ENCODE peak calls at places on chromosomes 3 and 15, in six cellular contexts. One of them, this sample, is unnamed.

GRCh38 chr15:79475312-79475711 is 43.2 kb downstream of the MINAR1 start:
- DNase-seq in tibial artery: no peak
- DNase-seq in NCI-H82: no peak
- DNase-seq in fibroblast of mammary gland: peak; percentile 74
- DNase-seq in activated CD4-positive, alpha-beta T cell treated with anti-CD3 and anti-CD28 coated beads, Interleukin-2, amount 10 ng/mL, durations not matched to agents 7 days and 5 days: no peak
- DNase-seq in GM12892: no peak
- DNase-seq in this sample: no peak

GRCh38 chr15:70049701-70050445 is 47.8 kb downstream of the TLE3 start:
- DNase-seq in NCI-H82: peak; percentile 33
- DNase-seq in activated CD4-positive, alpha-beta T cell treated with anti-CD3 and anti-CD28 coated beads, Interleukin-2, amount 10 ng/mL, durations not matched to agents 7 days and 5 days: no peak
- DNase-seq in fibroblast of mammary gland: no peak
- DNase-seq in tibial artery: peak; percentile 10
- DNase-seq in GM12892: no peak
- DNase-seq in this sample: no peak

GRCh38 chr3:174710622-174711021 is 148.5 kb upstream of the NAALADL2 start:
- DNase-seq in tibial artery: no peak
- DNase-seq in fibroblast of mammary gland: no peak
- DNase-seq in NCI-H82: no peak
- DNase-seq in activated CD4-positive, alpha-beta T cell treated with anti-CD3 and anti-CD28 coated beads, Interleukin-2, amount 10 ng/mL, durations not matched to agents 7 days and 5 days: no peak
- DNase-seq in GM12892: no peak
- DNase-seq in this sample: no peak

GRCh38 chr3:43537206-43537605 is 84.6 kb downstream of the ANO10 start:
- DNase-seq in activated CD4-positive, alpha-beta T cell treated with anti-CD3 and anti-CD28 coated beads, Interleukin-2, amount 10 ng/mL, durations not matched to agents 7 days and 5 days: no peak
- DNase-seq in tibial artery: no peak
- DNase-seq in NCI-H82: peak; percentile 79
- DNase-seq in GM12892: no peak
- DNase-seq in fibroblast of mammary gland: no peak
- DNase-seq in this sample: no peak

GRCh38 chr3:169864270-169864669 is 5.5 kb downstream of the LRRC31 start:
- DNase-seq in fibroblast of mammary gland: no peak
- DNase-seq in GM12892: no peak
- DNase-seq in activated CD4-positive, alpha-beta T cell treated with anti-CD3 and anti-CD28 coated beads, Interleukin-2, amount 10 ng/mL, durations not matched to agents 7 days and 5 days: no peak
- DNase-seq in NCI-H82: no peak
- DNase-seq in tibial artery: no peak
- DNase-seq in this sample: no peak

GRCh38 chr3:33277193-33277882 is at the start of gene FBXL2:
- DNase-seq in tibial artery: peak; percentile 37
- DNase-seq in NCI-H82: peak; percentile 91
- DNase-seq in fibroblast of mammary gland: peak; percentile 49
- DNase-seq in GM12892: peak; percentile 35
- DNase-seq in activated CD4-positive, alpha-beta T cell treated with anti-CD3 and anti-CD28 coated beads, Interleukin-2, amount 10 ng/mL, durations not matched to agents 7 days and 5 days: no peak
- DNase-seq in this sample: peak; percentile 72

GRCh38 chr3:120561251-120562045 is 34.7 kb upstream of the NDUFB4 start:
- DNase-seq in GM12892: no peak
- DNase-seq in NCI-H82: peak; percentile 89
- DNase-seq in tibial artery: peak; percentile 75
- DNase-seq in fibroblast of mammary gland: peak; percentile 75
- DNase-seq in activated CD4-positive, alpha-beta T cell treated with anti-CD3 and anti-CD28 coated beads, Interleukin-2, amount 10 ng/mL, durations not matched to agents 7 days and 5 days: peak; percentile 78
- DNase-seq in this sample: peak; percentile 66

GRCh38 chr3:73513260-73513659 is 111.5 kb downstream of the PDZRN3 start:
- DNase-seq in tibial artery: no peak
- DNase-seq in NCI-H82: peak; percentile 6
- DNase-seq in activated CD4-positive, alpha-beta T cell treated with anti-CD3 and anti-CD28 coated beads, Interleukin-2, amount 10 ng/mL, durations not matched to agents 7 days and 5 days: no peak
- DNase-seq in GM12892: no peak
- DNase-seq in fibroblast of mammary gland: no peak
- DNase-seq in this sample: no peak

GRCh38 chr3:133330043-133330442 is 69.8 kb upstream of the BFSP2 start:
- DNase-seq in GM12892: no peak
- DNase-seq in fibroblast of mammary gland: no peak
- DNase-seq in tibial artery: no peak
- DNase-seq in NCI-H82: peak; percentile 64
- DNase-seq in activated CD4-positive, alpha-beta T cell treated with anti-CD3 and anti-CD28 coated beads, Interleukin-2, amount 10 ng/mL, durations not matched to agents 7 days and 5 days: no peak
- DNase-seq in this sample: no peak

GRCh38 chr3:40615110-40615915 is 90.6 kb downstream of the ZNF621 start:
- DNase-seq in tibial artery: no peak
- DNase-seq in fibroblast of mammary gland: no peak
- DNase-seq in activated CD4-positive, alpha-beta T cell treated with anti-CD3 and anti-CD28 coated beads, Interleukin-2, amount 10 ng/mL, durations not matched to agents 7 days and 5 days: no peak
- DNase-seq in GM12892: no peak
- DNase-seq in NCI-H82: peak; percentile 80
- DNase-seq in this sample: no peak

GRCh38 chr15:96977886-96978285 is 647.4 kb downstream of the NR2F2 start:
- DNase-seq in GM12892: no peak
- DNase-seq in tibial artery: no peak
- DNase-seq in fibroblast of mammary gland: no peak
- DNase-seq in NCI-H82: no peak
- DNase-seq in activated CD4-positive, alpha-beta T cell treated with anti-CD3 and anti-CD28 coated beads, Interleukin-2, amount 10 ng/mL, durations not matched to agents 7 days and 5 days: no peak
- DNase-seq in this sample: no peak

GRCh38 chr3:5057857-5058324 is 64.2 kb upstream of the ARL8B start:
- DNase-seq in activated CD4-positive, alpha-beta T cell treated with anti-CD3 and anti-CD28 coated beads, Interleukin-2, amount 10 ng/mL, durations not matched to agents 7 days and 5 days: peak; percentile 84
- DNase-seq in tibial artery: peak; percentile 84
- DNase-seq in GM12892: no peak
- DNase-seq in fibroblast of mammary gland: peak; percentile 92
- DNase-seq in NCI-H82: peak; percentile 78
- DNase-seq in this sample: peak; percentile 46

GRCh38 chr3:54999801-55000200 is 71.9 kb upstream of the LRTM1 start:
- DNase-seq in activated CD4-positive, alpha-beta T cell treated with anti-CD3 and anti-CD28 coated beads, Interleukin-2, amount 10 ng/mL, durations not matched to agents 7 days and 5 days: no peak
- DNase-seq in fibroblast of mammary gland: no peak
- DNase-seq in tibial artery: no peak
- DNase-seq in GM12892: no peak
- DNase-seq in NCI-H82: peak; percentile 69
- DNase-seq in this sample: no peak

GRCh38 chr3:155323063-155323666 is 29.7 kb upstream of the STRIT1 start:
- DNase-seq in tibial artery: no peak
- DNase-seq in GM12892: peak; percentile 4
- DNase-seq in NCI-H82: peak; percentile 93
- DNase-seq in fibroblast of mammary gland: peak; percentile 93
- DNase-seq in activated CD4-positive, alpha-beta T cell treated with anti-CD3 and anti-CD28 coated beads, Interleukin-2, amount 10 ng/mL, durations not matched to agents 7 days and 5 days: peak; percentile 43
- DNase-seq in this sample: no peak

GRCh38 chr15:58465866-58466517 is 34.2 kb downstream of the LIPC start:
- DNase-seq in activated CD4-positive, alpha-beta T cell treated with anti-CD3 and anti-CD28 coated beads, Interleukin-2, amount 10 ng/mL, durations not matched to agents 7 days and 5 days: no peak
- DNase-seq in tibial artery: no peak
- DNase-seq in NCI-H82: no peak
- DNase-seq in GM12892: no peak
- DNase-seq in fibroblast of mammary gland: peak; percentile 39
- DNase-seq in this sample: no peak

GRCh38 chr3:123813876-123814275 is 70.3 kb downstream of the MYLK start:
- DNase-seq in GM12892: no peak
- DNase-seq in activated CD4-positive, alpha-beta T cell treated with anti-CD3 and anti-CD28 coated beads, Interleukin-2, amount 10 ng/mL, durations not matched to agents 7 days and 5 days: no peak
- DNase-seq in NCI-H82: no peak
- DNase-seq in fibroblast of mammary gland: no peak
- DNase-seq in tibial artery: no peak
- DNase-seq in this sample: no peak

GRCh38 chr3:149879872-149880271 is 66.9 kb downstream of the RNF13 start:
- DNase-seq in NCI-H82: peak; percentile 88
- DNase-seq in tibial artery: peak; percentile 71
- DNase-seq in fibroblast of mammary gland: peak; percentile 68
- DNase-seq in GM12892: no peak
- DNase-seq in activated CD4-positive, alpha-beta T cell treated with anti-CD3 and anti-CD28 coated beads, Interleukin-2, amount 10 ng/mL, durations not matched to agents 7 days and 5 days: peak; percentile 30
- DNase-seq in this sample: peak; percentile 55

GRCh38 chr15:52236015-52236414 is 44.8 kb upstream of the GNB5 start:
- DNase-seq in fibroblast of mammary gland: no peak
- DNase-seq in tibial artery: no peak
- DNase-seq in NCI-H82: no peak
- DNase-seq in activated CD4-positive, alpha-beta T cell treated with anti-CD3 and anti-CD28 coated beads, Interleukin-2, amount 10 ng/mL, durations not matched to agents 7 days and 5 days: no peak
- DNase-seq in GM12892: no peak
- DNase-seq in this sample: no peak

GRCh38 chr3:189076459-189076858 is 95.3 kb upstream of the TPRG1 start:
- DNase-seq in tibial artery: no peak
- DNase-seq in GM12892: no peak
- DNase-seq in NCI-H82: peak; percentile 88
- DNase-seq in fibroblast of mammary gland: no peak
- DNase-seq in activated CD4-positive, alpha-beta T cell treated with anti-CD3 and anti-CD28 coated beads, Interleukin-2, amount 10 ng/mL, durations not matched to agents 7 days and 5 days: no peak
- DNase-seq in this sample: no peak

GRCh38 chr15:101542306-101543025 is 53.0 kb upstream of the PCSK6 start:
- DNase-seq in GM12892: peak; percentile 44
- DNase-seq in activated CD4-positive, alpha-beta T cell treated with anti-CD3 and anti-CD28 coated beads, Interleukin-2, amount 10 ng/mL, durations not matched to agents 7 days and 5 days: no peak
- DNase-seq in tibial artery: peak; percentile 40
- DNase-seq in fibroblast of mammary gland: no peak
- DNase-seq in NCI-H82: no peak
- DNase-seq in this sample: no peak

GRCh38 chr3:156615592-156616173 is 58.7 kb upstream of the TIPARP start:
- DNase-seq in fibroblast of mammary gland: peak; percentile 90
- DNase-seq in GM12892: no peak
- DNase-seq in tibial artery: no peak
- DNase-seq in NCI-H82: no peak
- DNase-seq in activated CD4-positive, alpha-beta T cell treated with anti-CD3 and anti-CD28 coated beads, Interleukin-2, amount 10 ng/mL, durations not matched to agents 7 days and 5 days: no peak
- DNase-seq in this sample: no peak

GRCh38 chr3:126968995-126969385 is 13.9 kb upstream of the PLXNA1 start:
- DNase-seq in tibial artery: no peak
- DNase-seq in NCI-H82: no peak
- DNase-seq in GM12892: no peak
- DNase-seq in activated CD4-positive, alpha-beta T cell treated with anti-CD3 and anti-CD28 coated beads, Interleukin-2, amount 10 ng/mL, durations not matched to agents 7 days and 5 days: no peak
- DNase-seq in fibroblast of mammary gland: peak; percentile 37
- DNase-seq in this sample: no peak

GRCh38 chr3:14905055-14905657 is 42.2 kb upstream of the NR2C2 start:
- DNase-seq in tibial artery: no peak
- DNase-seq in fibroblast of mammary gland: no peak
- DNase-seq in GM12892: no peak
- DNase-seq in activated CD4-positive, alpha-beta T cell treated with anti-CD3 and anti-CD28 coated beads, Interleukin-2, amount 10 ng/mL, durations not matched to agents 7 days and 5 days: no peak
- DNase-seq in NCI-H82: no peak
- DNase-seq in this sample: no peak

GRCh38 chr15:74955796-74956647 is 550 bp downstream of the RPP25 start:
- DNase-seq in GM12892: peak; percentile 57
- DNase-seq in NCI-H82: peak; percentile 86
- DNase-seq in fibroblast of mammary gland: peak; percentile 64
- DNase-seq in tibial artery: peak; percentile 84
- DNase-seq in activated CD4-positive, alpha-beta T cell treated with anti-CD3 and anti-CD28 coated beads, Interleukin-2, amount 10 ng/mL, durations not matched to agents 7 days and 5 days: peak; percentile 73
- DNase-seq in this sample: peak; percentile 80

GRCh38 chr3:173793963-173794362 is 396.4 kb downstream of the NLGN1 start:
- DNase-seq in activated CD4-positive, alpha-beta T cell treated with anti-CD3 and anti-CD28 coated beads, Interleukin-2, amount 10 ng/mL, durations not matched to agents 7 days and 5 days: no peak
- DNase-seq in fibroblast of mammary gland: no peak
- DNase-seq in GM12892: no peak
- DNase-seq in tibial artery: no peak
- DNase-seq in NCI-H82: no peak
- DNase-seq in this sample: no peak

GRCh38 chr3:100335137-100335833 is 728 bp downstream of the NIT2 start:
- DNase-seq in tibial artery: no peak
- DNase-seq in fibroblast of mammary gland: peak; percentile 30
- DNase-seq in activated CD4-positive, alpha-beta T cell treated with anti-CD3 and anti-CD28 coated beads, Interleukin-2, amount 10 ng/mL, durations not matched to agents 7 days and 5 days: peak; percentile 19
- DNase-seq in GM12892: peak; percentile 26
- DNase-seq in NCI-H82: peak; percentile 90
- DNase-seq in this sample: no peak

GRCh38 chr3:16357698-16358097 is 92.7 kb downstream of the OXNAD1 start:
- DNase-seq in fibroblast of mammary gland: no peak
- DNase-seq in NCI-H82: no peak
- DNase-seq in GM12892: no peak
- DNase-seq in tibial artery: no peak
- DNase-seq in activated CD4-positive, alpha-beta T cell treated with anti-CD3 and anti-CD28 coated beads, Interleukin-2, amount 10 ng/mL, durations not matched to agents 7 days and 5 days: no peak
- DNase-seq in this sample: no peak

GRCh38 chr3:69033470-69033869 is 18.7 kb downstream of the TMF1 start:
- DNase-seq in GM12892: no peak
- DNase-seq in fibroblast of mammary gland: peak; percentile 63
- DNase-seq in activated CD4-positive, alpha-beta T cell treated with anti-CD3 and anti-CD28 coated beads, Interleukin-2, amount 10 ng/mL, durations not matched to agents 7 days and 5 days: no peak
- DNase-seq in NCI-H82: no peak
- DNase-seq in tibial artery: no peak
- DNase-seq in this sample: no peak

GRCh38 chr15:101053261-101053660 is 134.1 kb downstream of the LRRK1 start:
- DNase-seq in fibroblast of mammary gland: no peak
- DNase-seq in GM12892: no peak
- DNase-seq in tibial artery: no peak
- DNase-seq in NCI-H82: no peak
- DNase-seq in activated CD4-positive, alpha-beta T cell treated with anti-CD3 and anti-CD28 coated beads, Interleukin-2, amount 10 ng/mL, durations not matched to agents 7 days and 5 days: peak; percentile 3
- DNase-seq in this sample: no peak

GRCh38 chr15:29668120-29668602 is 154.1 kb downstream of the TJP1 start:
- DNase-seq in tibial artery: peak; percentile 35
- DNase-seq in fibroblast of mammary gland: peak; percentile 89
- DNase-seq in activated CD4-positive, alpha-beta T cell treated with anti-CD3 and anti-CD28 coated beads, Interleukin-2, amount 10 ng/mL, durations not matched to agents 7 days and 5 days: peak; percentile 51
- DNase-seq in NCI-H82: peak; percentile 94
- DNase-seq in GM12892: no peak
- DNase-seq in this sample: peak; percentile 74

GRCh38 chr3:160564949-160565441 is 376 bp downstream of the KPNA4 start:
- DNase-seq in fibroblast of mammary gland: peak; percentile 49
- DNase-seq in tibial artery: peak; percentile 73
- DNase-seq in activated CD4-positive, alpha-beta T cell treated with anti-CD3 and anti-CD28 coated beads, Interleukin-2, amount 10 ng/mL, durations not matched to agents 7 days and 5 days: peak; percentile 68
- DNase-seq in NCI-H82: peak; percentile 74
- DNase-seq in GM12892: peak; percentile 40
- DNase-seq in this sample: peak; percentile 74

GRCh38 chr15:68313501-68314390 is 36.2 kb downstream of the FEM1B start:
- DNase-seq in tibial artery: peak; percentile 18
- DNase-seq in activated CD4-positive, alpha-beta T cell treated with anti-CD3 and anti-CD28 coated beads, Interleukin-2, amount 10 ng/mL, durations not matched to agents 7 days and 5 days: no peak
- DNase-seq in NCI-H82: no peak
- DNase-seq in fibroblast of mammary gland: no peak
- DNase-seq in GM12892: no peak
- DNase-seq in this sample: no peak

GRCh38 chr15:70614221-70614620 is 149.1 kb downstream of the UACA start:
- DNase-seq in tibial artery: no peak
- DNase-seq in fibroblast of mammary gland: no peak
- DNase-seq in NCI-H82: no peak
- DNase-seq in activated CD4-positive, alpha-beta T cell treated with anti-CD3 and anti-CD28 coated beads, Interleukin-2, amount 10 ng/mL, durations not matched to agents 7 days and 5 days: no peak
- DNase-seq in GM12892: no peak
- DNase-seq in this sample: no peak

GRCh38 chr3:11385908-11386307 is 113.7 kb downstream of the ATG7 start:
- DNase-seq in GM12892: no peak
- DNase-seq in NCI-H82: no peak
- DNase-seq in activated CD4-positive, alpha-beta T cell treated with anti-CD3 and anti-CD28 coated beads, Interleukin-2, amount 10 ng/mL, durations not matched to agents 7 days and 5 days: no peak
- DNase-seq in tibial artery: no peak
- DNase-seq in fibroblast of mammary gland: peak; percentile 50
- DNase-seq in this sample: no peak

GRCh38 chr3:149042766-149043386 is 43.5 kb downstream of the HLTF start:
- DNase-seq in fibroblast of mammary gland: peak; percentile 73
- DNase-seq in tibial artery: no peak
- DNase-seq in GM12892: no peak
- DNase-seq in NCI-H82: no peak
- DNase-seq in activated CD4-positive, alpha-beta T cell treated with anti-CD3 and anti-CD28 coated beads, Interleukin-2, amount 10 ng/mL, durations not matched to agents 7 days and 5 days: no peak
- DNase-seq in this sample: no peak

GRCh38 chr3:79618883-79619282 is 148.9 kb downstream of the ROBO1 start:
- DNase-seq in GM12892: no peak
- DNase-seq in activated CD4-positive, alpha-beta T cell treated with anti-CD3 and anti-CD28 coated beads, Interleukin-2, amount 10 ng/mL, durations not matched to agents 7 days and 5 days: no peak
- DNase-seq in fibroblast of mammary gland: no peak
- DNase-seq in NCI-H82: no peak
- DNase-seq in tibial artery: no peak
- DNase-seq in this sample: no peak